ENCODE peak calls at places on chromosome 13, in eight cellular contexts. U, D, W, S, M, I, X and G are unnamed samples.

GRCh38 chr13:74819549-74819948 is 662.4 kb downstream of the TBC1D4 start:
- DNase-seq in U (no peak), D (no peak), W (no peak), S (no peak), M (no peak), I (no peak), X (peak), G (no peak)

GRCh38 chr13:26377038-26377437 is 123.1 kb downstream of the CDK8 start:
- DNase-seq in U (peak), D (peak), W (peak), S (no peak), M (no peak), I (peak), X (peak), G (no peak)

GRCh38 chr13:56528040-56528760 is 612.5 kb upstream of the PRR20A start:
- DNase-seq in U (no peak), D (no peak), W (no peak), S (no peak), M (no peak), I (no peak), X (no peak), G (no peak)

GRCh38 chr13:66528903-66529576 is 701.1 kb downstream of the PCDH9 start:
- DNase-seq in U (no peak), D (no peak), W (no peak), S (no peak), M (no peak), I (no peak), X (no peak), G (no peak)

GRCh38 chr13:25292301-25292700 is 5.0 kb upstream of the MTMR6 start:
- DNase-seq in U (peak), D (peak), W (no peak), S (no peak), M (no peak), I (no peak), X (no peak), G (no peak)

GRCh38 chr13:98228661-98229349 is 51.7 kb upstream of the RNF113B start:
- DNase-seq in U (no peak), D (peak), W (no peak), S (no peak), M (no peak), I (no peak), X (no peak), G (no peak)

GRCh38 chr13:35720690-35721554 is 244.4 kb upstream of the MAB21L1 start:
- DNase-seq in U (peak), D (peak), W (peak), S (peak), M (no peak), I (peak), X (peak), G (no peak)

GRCh38 chr13:44313674-44314073 is 60.0 kb upstream of the SERP2 start:
- DNase-seq in U (no peak), D (peak), W (no peak), S (no peak), M (no peak), I (no peak), X (peak), G (no peak)

GRCh38 chr13:90105276-90105675 is 1242.2 kb upstream of the MIR17HG start:
- DNase-seq in U (no peak), D (peak), W (no peak), S (no peak), M (no peak), I (no peak), X (peak), G (no peak)

GRCh38 chr13:32790731-32791130 is 204.5 kb downstream of the PDS5B start:
- DNase-seq in U (no peak), D (peak), W (no peak), S (no peak), M (no peak), I (no peak), X (no peak), G (no peak)

GRCh38 chr13:81051873-81052272 is 710.9 kb upstream of the SPRY2 start:
- DNase-seq in U (no peak), D (peak), W (no peak), S (no peak), M (no peak), I (no peak), X (peak), G (no peak)

GRCh38 chr13:27921961-27922910 is 2.4 kb downstream of the PDX1 start:
- DNase-seq in U (peak), D (no peak), W (no peak), S (no peak), M (no peak), I (no peak), X (no peak), G (no peak)

GRCh38 chr13:51776179-51776578 is 27.8 kb downstream of the DHRS12 start:
- DNase-seq in U (no peak), D (no peak), W (no peak), S (peak), M (no peak), I (no peak), X (no peak), G (no peak)

GRCh38 chr13:113669871-113670341 is 2.9 kb downstream of the GRK1 start:
- DNase-seq in U (no peak), D (no peak), W (peak), S (no peak), M (no peak), I (no peak), X (no peak), G (peak)

GRCh38 chr13:29846475-29847256 is 3.8 kb downstream of the UBL3 start:
- DNase-seq in U (no peak), D (no peak), W (no peak), S (no peak), M (no peak), I (no peak), X (no peak), G (no peak)

GRCh38 chr13:112842343-112842856 is 126.6 kb upstream of the MCF2L start:
- DNase-seq in U (peak), D (peak), W (no peak), S (no peak), M (no peak), I (peak), X (peak), G (no peak)

GRCh38 chr13:50340566-50341287 is 325.5 kb downstream of the KCNRG start:
- DNase-seq in U (no peak), D (no peak), W (no peak), S (no peak), M (no peak), I (no peak), X (no peak), G (no peak)

GRCh38 chr13:53200498-53201453 is 172.2 kb downstream of the OLFM4 start:
- DNase-seq in U (peak), D (peak), W (no peak), S (peak), M (no peak), I (peak), X (peak), G (peak)

GRCh38 chr13:44437356-44438233 is 64.0 kb downstream of the SERP2 start:
- DNase-seq in U (no peak), D (peak), W (no peak), S (no peak), M (no peak), I (no peak), X (peak), G (no peak)

GRCh38 chr13:65133094-65133493 is 2097.0 kb downstream of the PCDH9 start:
- DNase-seq in U (peak), D (no peak), W (peak), S (no peak), M (no peak), I (no peak), X (no peak), G (no peak)

GRCh38 chr13:83876546-83876945 is 5.7 kb downstream of the SLITRK1 start:
- DNase-seq in U (no peak), D (no peak), W (no peak), S (no peak), M (no peak), I (no peak), X (no peak), G (no peak)

GRCh38 chr13:37208052-37208451 is 102.6 kb upstream of the CSNK1A1L start:
- DNase-seq in U (no peak), D (no peak), W (no peak), S (no peak), M (no peak), I (no peak), X (no peak), G (no peak)

GRCh38 chr13:50577806-50578205 is 265.7 kb downstream of the DLEU7 start:
- DNase-seq in U (no peak), D (no peak), W (no peak), S (no peak), M (no peak), I (no peak), X (no peak), G (no peak)

GRCh38 chr13:105925496-105925895 is 610.0 kb downstream of the EFNB2 start:
- DNase-seq in U (no peak), D (peak), W (no peak), S (no peak), M (peak), I (no peak), X (peak), G (no peak)

GRCh38 chr13:71722206-71722605 is 144.8 kb downstream of the DACH1 start:
- DNase-seq in U (no peak), D (no peak), W (no peak), S (no peak), M (no peak), I (no peak), X (peak), G (no peak)

GRCh38 chr13:51093574-51093973 is 17.5 kb downstream of the C13orf42 start:
- DNase-seq in U (no peak), D (no peak), W (no peak), S (no peak), M (no peak), I (no peak), X (no peak), G (no peak)

GRCh38 chr13:44373601-44374347 is at the start of gene SERP2:
- DNase-seq in U (peak), D (peak), W (no peak), S (no peak), M (no peak), I (peak), X (peak), G (no peak)

GRCh38 chr13:43245374-43245964 is 222.1 kb downstream of the DNAJC15 start:
- DNase-seq in U (no peak), D (peak), W (no peak), S (no peak), M (no peak), I (no peak), X (peak), G (no peak)

GRCh38 chr13:78586706-78587105 is 16.6 kb downstream of the POU4F1 start:
- DNase-seq in U (peak), D (no peak), W (no peak), S (no peak), M (no peak), I (no peak), X (no peak), G (no peak)

GRCh38 chr13:25207291-25207690 is 35.2 kb upstream of the AMER2 start:
- DNase-seq in U (no peak), D (peak), W (no peak), S (no peak), M (no peak), I (no peak), X (no peak), G (no peak)

GRCh38 chr13:28012383-28012782 is 23.9 kb upstream of the URAD start:
- DNase-seq in U (no peak), D (no peak), W (no peak), S (no peak), M (no peak), I (no peak), X (no peak), G (no peak)

GRCh38 chr13:93002071-93002470 is 224.5 kb upstream of the GPC6 start:
- DNase-seq in U (no peak), D (peak), W (no peak), S (no peak), M (no peak), I (no peak), X (no peak), G (no peak)

GRCh38 chr13:93003531-93003930 is 223.1 kb upstream of the GPC6 start:
- DNase-seq in U (no peak), D (no peak), W (no peak), S (no peak), M (no peak), I (no peak), X (no peak), G (no peak)

GRCh38 chr13:93007928-93008327 is 218.7 kb upstream of the GPC6 start:
- DNase-seq in U (no peak), D (no peak), W (no peak), S (no peak), M (no peak), I (no peak), X (no peak), G (no peak)

GRCh38 chr13:93004919-93005318 is 221.7 kb upstream of the GPC6 start:
- DNase-seq in U (peak), D (peak), W (no peak), S (no peak), M (no peak), I (no peak), X (peak), G (no peak)
- TF ChIP-seq CTCF in U (peak), D (peak), W (no peak), S (no peak), M (peak), I (no peak), X (peak), G (peak)

GRCh38 chr13:40082644-40083043 is 427.2 kb downstream of the COG6 start:
- DNase-seq in U (no peak), D (no peak), W (no peak), S (no peak), M (no peak), I (no peak), X (peak), G (no peak)
- TF ChIP-seq CTCF in U (no peak), D (no peak), W (no peak), S (peak), M (no peak), I (no peak), X (peak), G (peak)

GRCh38 chr13:20473888-20474287 is 51.8 kb downstream of the CRYL1 start:
- DNase-seq in U (no peak), D (no peak), W (no peak), S (no peak), M (no peak), I (no peak), X (no peak), G (no peak)

GRCh38 chr13:20473139-20473538 is 52.5 kb downstream of the CRYL1 start:
- DNase-seq in U (no peak), D (no peak), W (no peak), S (no peak), M (no peak), I (no peak), X (no peak), G (no peak)

GRCh38 chr13:20475927-20476691 is 49.5 kb downstream of the CRYL1 start:
- DNase-seq in U (no peak), D (no peak), W (no peak), S (peak), M (no peak), I (no peak), X (no peak), G (no peak)

GRCh38 chr13:20474515-20474914 is 51.1 kb downstream of the CRYL1 start:
- DNase-seq in U (no peak), D (no peak), W (no peak), S (no peak), M (no peak), I (no peak), X (no peak), G (no peak)

DNA sequence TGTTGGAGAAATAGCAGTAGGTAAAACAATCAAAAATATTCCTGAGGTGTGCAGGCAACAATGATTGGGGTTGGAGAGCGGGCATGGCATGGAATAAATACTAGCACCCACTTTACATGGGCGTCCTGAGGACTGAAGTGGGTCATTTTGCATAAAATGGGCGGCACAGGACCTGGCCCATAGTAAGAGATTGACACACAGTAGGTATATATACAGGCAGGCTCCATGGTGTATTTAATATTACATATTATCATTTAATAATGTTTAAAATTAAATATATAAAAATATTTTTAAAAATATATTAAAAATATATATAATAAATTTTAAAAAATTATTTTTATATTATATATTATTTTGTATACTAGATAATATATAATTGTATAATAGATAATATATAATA is 48.3 kb downstream of the CRYL1 start:
- DNase-seq in U (no peak), D (no peak), W (no peak), S (no peak), M (no peak), I (no peak), X (no peak), G (no peak)
- TF ChIP-seq CTCF in U (no peak), D (no peak), W (no peak), S (no peak), M (no peak), I (no peak), X (no peak), G (no peak)

GRCh38 chr13:108926848-108927247 is 297.4 kb downstream of the MYO16 start:
- DNase-seq in U (no peak), D (no peak), W (no peak), S (no peak), M (no peak), I (no peak), X (no peak), G (no peak)
- TF ChIP-seq CTCF in U (no peak), D (no peak), W (no peak), S (no peak), M (no peak), I (no peak), X (no peak), G (no peak)